ENCODE peak calls at places on chromosomes 5 and 9, in six cellular contexts. L is coronary artery; T is mesenchymal stem cell; D is dorsolateral prefrontal cortex; C is CD4-positive, alpha-beta T cell; K is adrenal gland. B is an unnamed sample.

GRCh38 chr9:135920256-135920930 is 13.0 kb upstream of the CAMSAP1 start:
- DNase-seq in K (no peak), L (no peak), T (no peak), D (no peak), C (no peak), B (no peak)

GRCh38 chr5:103847060-103847459 is 284.5 kb upstream of the NUDT12 start:
- DNase-seq in L (no peak), D (no peak), K (no peak), C (no peak), T (no peak), B (peak)

GRCh38 chr5:113404269-113404668 is 30.5 kb downstream of the TSSK1B start:
- DNase-seq in K (no peak), L (no peak), D (no peak), T (no peak), C (no peak), B (no peak)

GRCh38 chr5:82522912-82523311 is 244.8 kb upstream of the RPS23 start:
- DNase-seq in C (no peak), D (no peak), T (no peak), L (no peak), K (no peak), B (no peak)

GRCh38 chr9:132391446-132391845 is 15.2 kb downstream of the TTF1 start:
- DNase-seq in L (no peak), D (no peak), C (no peak), T (no peak), K (no peak), B (no peak)

GRCh38 chr5:145158654-145159199 is 676.4 kb downstream of the PRELID2 start:
- DNase-seq in K (no peak), L (no peak), D (no peak), T (peak), C (no peak), B (no peak)

GRCh38 chr9:27227192-27227591 is 69.8 kb downstream of the EQTN start:
- DNase-seq in K (no peak), L (no peak), D (no peak), T (peak), C (no peak), B (no peak)

GRCh38 chr5:1163366-1163765 is 38.0 kb upstream of the SLC6A19 start:
- DNase-seq in T (no peak), C (no peak), D (no peak), L (no peak), K (no peak), B (no peak)

GRCh38 chr9:95477885-95478790 is 38.6 kb downstream of the PTCH1 start:
- DNase-seq in K (no peak), T (peak), D (no peak), L (no peak), C (no peak), B (no peak)
- H3K27ac ChIP-seq in K (no peak), T (no peak), D (peak), L (no peak), C (no peak), B (no peak)

GRCh38 chr9:124662561-124662960 is 108.5 kb downstream of the NR6A1 start:
- DNase-seq in D (no peak), T (no peak), L (no peak), C (no peak), K (no peak), B (no peak)

GRCh38 chr9:124660341-124660801 is 110.7 kb downstream of the NR6A1 start:
- DNase-seq in L (no peak), K (peak), T (peak), C (no peak), D (no peak), B (no peak)

GRCh38 chr9:124663046-124663961 is 107.8 kb downstream of the NR6A1 start:
- DNase-seq in T (peak), D (no peak), L (no peak), C (no peak), K (no peak), B (no peak)

GRCh38 chr9:124659099-124659659 is 111.9 kb downstream of the NR6A1 start:
- DNase-seq in C (no peak), D (peak), L (peak), K (peak), T (peak), B (peak)

DNA sequence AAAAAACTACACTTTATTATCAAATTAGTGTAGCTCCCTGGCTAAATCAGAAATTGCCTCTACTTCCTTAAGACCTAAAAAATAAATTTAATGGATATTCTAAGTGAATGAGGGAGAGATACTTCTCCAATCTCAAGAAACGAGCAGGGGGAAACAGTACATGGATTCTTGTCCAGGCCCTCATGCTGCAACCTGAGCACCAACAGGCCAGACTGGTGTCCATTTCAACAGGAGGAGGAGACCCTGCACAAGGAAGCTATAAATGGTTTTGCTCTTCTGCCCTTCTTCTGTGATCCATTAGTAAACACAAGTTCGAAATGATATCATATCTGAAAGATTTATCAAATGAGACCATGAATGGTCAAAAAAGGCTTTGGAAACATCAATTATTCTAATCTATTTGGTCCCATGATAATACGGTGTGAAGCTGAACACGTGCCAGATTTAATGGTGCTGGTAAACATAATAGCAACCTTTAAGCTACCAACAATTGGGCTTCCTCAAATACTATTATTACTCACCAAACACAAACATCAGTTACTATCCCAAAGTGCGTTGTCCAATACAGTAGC is 109.8 kb downstream of the NR6A1 start:
- DNase-seq in L (no peak), D (no peak), C (no peak), T (no peak), K (no peak), B (no peak)
- H3K27ac ChIP-seq in L (no peak), D (peak), C (no peak), T (no peak), K (no peak), B (no peak)

GRCh38 chr9:121763561-121764370 is 112.3 kb downstream of the DAB2IP start:
- DNase-seq in D (no peak), K (no peak), L (no peak), C (no peak), T (no peak), B (no peak)

GRCh38 chr9:121759996-121760395 is 108.6 kb downstream of the DAB2IP start:
- DNase-seq in T (no peak), K (no peak), D (no peak), C (no peak), L (no peak), B (no peak)

GRCh38 chr9:121763131-121763530 is 111.7 kb downstream of the DAB2IP start:
- DNase-seq in C (no peak), T (no peak), L (no peak), K (no peak), D (no peak), B (no peak)

GRCh38 chr9:121758693-121759092 is 107.3 kb downstream of the DAB2IP start:
- DNase-seq in T (no peak), C (no peak), D (no peak), L (no peak), K (no peak), B (no peak)

GRCh38 chr9:121760571-121760970 is 109.1 kb downstream of the DAB2IP start:
- DNase-seq in T (no peak), K (no peak), D (no peak), L (no peak), C (no peak), B (no peak)
- H3K27ac ChIP-seq in T (no peak), K (no peak), D (no peak), L (no peak), C (no peak), B (no peak)

DNA sequence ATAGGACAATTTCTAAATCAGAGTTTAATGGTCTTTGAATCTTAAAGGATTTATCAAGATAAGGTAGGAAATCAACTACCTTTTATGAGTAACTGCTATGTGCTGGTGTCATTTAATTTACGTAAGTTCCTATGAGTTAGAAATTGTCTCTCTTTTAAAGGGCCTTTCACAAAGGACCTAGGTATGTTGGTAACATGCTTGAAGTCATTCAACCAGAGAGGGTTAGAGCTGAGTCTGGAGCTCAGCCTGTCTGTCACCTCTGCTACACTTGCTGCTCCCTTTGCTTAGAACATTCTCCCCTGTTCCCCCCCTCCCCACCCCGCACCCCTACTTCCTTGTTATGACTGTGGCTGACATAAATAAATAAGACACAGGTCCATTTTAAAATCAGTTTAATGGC is 190.3 kb upstream of the SEMA6A start:
- DNase-seq in K (no peak), C (no peak), L (no peak), D (no peak), T (no peak), B (no peak)
- H3K27ac ChIP-seq in K (no peak), C (no peak), L (no peak), D (no peak), T (no peak), B (no peak)

DNA sequence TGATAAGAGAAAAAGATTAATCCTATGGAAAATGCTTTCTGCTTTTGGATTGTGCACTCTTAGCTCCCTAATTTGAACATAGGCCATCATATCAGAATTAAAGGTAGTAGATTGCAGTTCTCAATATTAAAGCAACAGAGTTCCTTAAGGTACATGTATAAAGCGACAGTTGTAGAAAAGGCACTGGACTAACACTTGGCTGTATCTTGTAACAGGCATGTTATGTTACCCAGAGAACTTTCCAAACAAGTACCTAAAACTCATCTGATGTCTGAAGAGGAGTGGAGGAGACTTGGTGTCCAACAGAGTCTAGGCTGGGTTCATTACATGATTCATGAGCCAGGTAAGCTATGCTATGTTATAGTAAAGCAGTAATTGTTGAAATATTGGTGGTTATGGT is 3.3 kb upstream of the SECISBP2 start:
- DNase-seq in T (no peak), K (no peak), C (no peak), L (no peak), D (no peak), B (no peak)
- H3K27ac ChIP-seq in T (no peak), K (no peak), C (no peak), L (no peak), D (peak), B (peak)

GRCh38 chr9:116471093-116471906 is 215.8 kb upstream of the TRIM32 start:
- DNase-seq in L (no peak), D (no peak), K (peak), C (no peak), T (peak), B (no peak)
- H3K27ac ChIP-seq in L (peak), D (no peak), K (peak), C (no peak), T (peak), B (no peak)

B was measured in keratinocyte.